ENCODE peak calls at places on chromosomes 6 and 20, in four cellular contexts. L is H1, Z is HepG2, H is GM12878. R is an unnamed sample.

GRCh38 chr6:166415306-166415705 is 32.6 kb upstream of the MPC1 start:
- DNase-seq in L (no peak), Z (no peak), H (no peak), R (no peak)

GRCh38 chr6:41940759-41941279 is 789 bp downstream of the CCND3 start:
- DNase-seq in L (peak), Z (no peak), H (no peak), R (no peak)

GRCh38 chr6:118281291-118281690 is 266.8 kb upstream of the PLN start:
- DNase-seq in L (no peak), Z (peak), H (no peak), R (no peak)

GRCh38 chr6:165701564-165702354 is 38.7 kb upstream of the PDE10A start:
- DNase-seq in L (no peak), Z (no peak), H (no peak), R (no peak)

GRCh38 chr6:53751417-53751816 is 43.4 kb upstream of the LRRC1 start:
- DNase-seq in L (no peak), Z (no peak), H (no peak), R (no peak)

GRCh38 chr6:113352029-113352801 is 504.9 kb upstream of the MARCKS start:
- DNase-seq in L (no peak), Z (peak), H (no peak), R (no peak)

GRCh38 chr6:47230579-47230978 is 79.1 kb downstream of the TNFRSF21 start:
- DNase-seq in L (no peak), Z (peak), H (no peak), R (no peak)

GRCh38 chr6:30932665-30933365 is 845 bp upstream of the SFTA2 start:
- DNase-seq in L (no peak), Z (no peak), H (no peak), R (no peak)

GRCh38 chr6:14726816-14727493 is 518.9 kb upstream of the JARID2 start:
- DNase-seq in L (no peak), Z (no peak), H (no peak), R (no peak)

GRCh38 chr6:87700351-87700728 is 1.7 kb downstream of the AKIRIN2 start:
- DNase-seq in L (no peak), Z (no peak), H (no peak), R (no peak)

GRCh38 chr6:53984581-53984980 is 126.7 kb upstream of the MLIP start:
- DNase-seq in L (no peak), Z (no peak), H (no peak), R (no peak)

GRCh38 chr6:108174371-108175175 is 8.8 kb downstream of the NR2E1 start:
- DNase-seq in L (peak), Z (no peak), H (no peak), R (no peak)

GRCh38 chr6:129500958-129501381 is 209.0 kb downstream of the ARHGAP18 start:
- DNase-seq in L (no peak), Z (peak), H (no peak), R (no peak)

GRCh38 chr6:110814488-110815259 is 595 bp downstream of the CDK19 start:
- DNase-seq in L (peak), Z (no peak), H (no peak), R (no peak)

GRCh38 chr6:3640868-3641267 is 110.6 kb downstream of the PXDC1 start:
- DNase-seq in L (no peak), Z (no peak), H (no peak), R (no peak)

DNA sequence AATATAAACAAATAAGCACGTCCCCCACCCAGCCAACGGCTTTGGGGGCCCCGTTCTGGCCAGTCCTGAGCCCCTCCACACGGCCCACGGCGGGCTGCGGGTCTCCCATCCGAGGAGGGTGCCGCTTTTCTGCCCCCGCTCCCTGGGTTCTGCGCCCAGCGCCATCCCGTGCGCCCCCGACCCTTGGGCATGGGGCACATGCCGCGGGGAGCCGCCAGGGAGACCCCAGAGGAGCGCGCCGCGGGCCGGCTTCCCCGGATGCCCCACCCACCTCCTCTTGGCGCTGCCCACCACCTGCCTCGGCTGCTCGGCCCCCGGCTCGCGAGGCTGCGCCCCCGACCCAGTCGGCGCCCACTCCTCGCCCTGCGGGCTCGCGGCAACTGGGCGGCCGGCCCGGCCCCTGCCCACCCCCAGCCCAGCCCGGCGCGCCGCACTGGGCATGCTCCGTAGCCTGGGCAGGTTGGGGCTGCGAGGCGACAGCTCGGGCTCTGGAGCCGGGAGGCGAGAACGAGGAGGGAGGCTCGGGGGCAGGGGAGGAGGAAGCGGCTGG is 580 bp upstream of the PLCB4 start:
- DNase-seq in L (peak), Z (no peak), H (no peak), R (peak)
- TF ChIP-seq SUZ12 in L (no peak), Z (no peak), H (no peak), R (no peak)

DNA sequence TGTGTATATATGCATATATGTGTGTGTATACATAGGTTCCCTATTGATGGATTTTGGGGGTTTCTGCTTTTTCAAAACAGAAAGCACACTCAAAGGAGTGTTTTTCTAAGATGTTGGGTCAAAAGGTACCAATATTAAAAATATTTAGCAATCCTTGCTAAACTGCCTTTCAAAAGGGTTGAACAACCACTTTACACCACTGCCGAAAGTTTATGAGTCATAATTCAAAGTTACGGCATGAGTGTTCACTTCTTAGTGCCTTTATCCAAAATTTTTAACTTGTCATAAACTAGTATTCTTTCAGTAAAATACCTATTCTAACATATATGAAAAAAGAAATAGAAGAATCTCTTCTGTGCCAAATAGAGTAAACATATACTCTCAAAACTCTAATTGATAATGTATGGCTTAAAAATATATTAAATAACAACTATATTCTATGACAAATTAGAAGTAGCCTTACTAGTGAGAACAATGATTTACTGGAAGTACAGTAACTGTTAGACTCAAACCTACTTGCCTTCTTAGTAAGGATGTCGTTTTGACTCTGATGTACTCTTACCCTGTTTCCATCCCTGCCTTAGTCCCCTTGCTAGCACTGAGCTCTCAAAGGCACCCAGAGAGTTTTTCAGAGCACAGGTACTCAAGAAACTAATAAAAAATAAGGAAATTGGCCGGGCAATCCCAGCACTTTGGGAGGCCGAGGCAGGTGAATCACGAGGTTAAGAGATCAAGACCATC is 136.1 kb downstream of the INSM1 start:
- DNase-seq in L (no peak), Z (no peak), H (no peak), R (no peak)
- TF ChIP-seq YY1 in L (no peak), Z (no peak), H (no peak), R (no peak)

GRCh38 chr6:142842423-142843261 is 102.3 kb downstream of the HIVEP2 start:
- DNase-seq in L (no peak), Z (peak), H (peak), R (no peak)
- H3K4me3 ChIP-seq in L (no peak), Z (no peak), H (peak), R (no peak)

DNA sequence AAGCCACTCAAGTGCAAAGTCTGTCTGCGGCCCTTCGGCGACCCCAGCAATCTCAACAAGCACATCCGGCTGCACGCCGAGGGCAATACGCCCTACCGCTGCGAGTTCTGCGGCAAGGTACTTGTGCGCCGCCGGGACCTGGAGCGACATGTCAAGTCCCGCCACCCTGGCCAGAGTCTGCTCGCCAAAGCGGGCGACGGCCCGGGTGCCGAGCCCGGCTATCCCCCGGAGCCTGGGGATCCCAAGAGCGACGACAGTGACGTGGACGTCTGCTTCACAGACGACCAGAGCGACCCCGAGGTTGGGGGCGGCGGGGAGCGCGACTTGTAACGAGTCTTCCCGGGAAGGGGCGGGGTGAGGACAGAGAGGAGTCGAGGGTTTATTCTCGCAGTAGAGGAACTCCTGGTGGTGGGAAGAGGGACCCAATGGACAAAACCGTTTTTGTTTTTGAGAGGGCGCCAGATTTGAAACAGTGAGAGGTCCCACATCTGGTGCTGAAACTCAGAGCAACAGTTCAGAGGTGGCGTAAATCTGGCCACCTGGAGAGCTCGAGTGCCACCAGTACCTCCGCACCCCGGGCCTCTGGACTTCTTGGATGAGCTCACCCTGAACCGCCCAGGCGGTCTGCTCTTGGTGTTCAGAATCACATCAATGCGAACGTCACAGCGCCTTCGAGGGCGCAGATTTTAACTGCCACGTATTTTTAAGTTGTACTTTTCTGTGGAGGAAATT is 8.0 kb downstream of the PRDM13 start:
- DNase-seq in L (no peak), Z (no peak), H (no peak), R (no peak)
- TF ChIP-seq SUZ12 in L (peak), Z (no peak), H (no peak), R (no peak)

DNA sequence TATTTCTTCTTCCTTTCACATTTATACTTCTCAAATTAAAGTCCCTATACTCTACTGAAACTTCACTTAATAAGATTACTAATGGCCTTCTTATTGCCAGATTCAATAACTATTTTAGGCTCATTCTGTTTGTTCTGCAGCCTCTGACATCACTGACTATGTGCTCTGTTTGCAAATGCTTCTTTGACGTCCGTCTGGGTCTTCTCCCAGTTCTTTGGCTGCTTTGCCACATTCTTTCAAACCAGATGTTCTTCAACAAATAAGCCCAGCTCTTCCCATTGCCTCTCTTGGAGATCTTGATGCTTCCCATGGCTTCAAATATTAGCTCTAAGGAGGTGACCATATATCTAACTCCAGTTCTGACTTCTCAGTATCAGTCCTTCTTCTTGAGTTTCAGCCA is 117.4 kb downstream of the BTBD9 start:
- DNase-seq in L (no peak), Z (no peak), H (no peak), R (no peak)
- TF ChIP-seq YY1 in L (no peak), Z (no peak), H (no peak), R (no peak)

GRCh38 chr6:1379026-1379809 is 10.2 kb upstream of the FOXF2 start:
- DNase-seq in L (no peak), Z (no peak), H (no peak), R (no peak)
- H3K4me3 ChIP-seq in L (no peak), Z (no peak), H (no peak), R (no peak)

GRCh38 chr6:55825402-55826051 is 49.9 kb downstream of the BMP5 start:
- DNase-seq in L (no peak), Z (no peak), H (no peak), R (no peak)
- TF ChIP-seq SUZ12 in L (no peak), Z (no peak), H (no peak), R (no peak)

DNA sequence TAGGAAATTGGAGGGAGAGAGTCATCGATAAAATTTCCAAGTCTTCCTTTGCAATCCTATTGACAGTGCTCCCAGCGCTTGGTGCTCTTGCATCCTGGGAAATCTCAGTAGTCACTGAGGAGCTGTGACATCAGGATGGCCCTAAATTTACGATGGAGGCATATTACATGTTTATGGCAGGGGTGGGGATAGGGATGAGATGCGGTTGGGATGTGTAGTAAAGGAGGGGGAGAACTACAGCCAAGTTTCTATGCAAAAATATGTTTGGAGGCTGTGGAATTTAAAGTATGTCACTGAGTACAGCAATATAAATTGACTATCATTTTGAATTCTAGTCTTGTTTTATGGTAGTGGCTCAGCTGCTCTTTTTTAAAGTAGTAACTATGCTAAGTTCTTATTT is 544.9 kb downstream of the PKHD1 start:
- DNase-seq in L (no peak), Z (no peak), H (no peak), R (no peak)
- TF ChIP-seq YY1 in L (no peak), Z (no peak), H (no peak), R (no peak)

R was measured in NT2/D1.